ENCODE peak calls at places on chromosomes 7 and 10, in five cellular contexts. One of them, this sample, is unnamed.

GRCh38 chr10:30453764-30454527 is 20.0 kb downstream of the MAP3K8 start:
- DNase-seq in brain microvascular endothelial cell: no peak
- DNase-seq in heart left ventricle: no peak
- DNase-seq in BJ: no peak
- DNase-seq in GM12878: no peak
- DNase-seq in this sample: no peak

GRCh38 chr10:83725567-83725966 is 413.7 kb upstream of the GHITM start:
- DNase-seq in BJ: no peak
- DNase-seq in GM12878: no peak
- DNase-seq in heart left ventricle: no peak
- DNase-seq in brain microvascular endothelial cell: no peak
- DNase-seq in this sample: no peak

GRCh38 chr10:32445036-32445435 is 904 bp upstream of the CCDC7 start:
- DNase-seq in heart left ventricle: no peak
- DNase-seq in brain microvascular endothelial cell: no peak
- DNase-seq in BJ: no peak
- DNase-seq in GM12878: no peak
- DNase-seq in this sample: no peak

GRCh38 chr10:71435571-71436267 is 39.0 kb downstream of the CDH23 start:
- DNase-seq in BJ: no peak
- DNase-seq in GM12878: no peak
- DNase-seq in brain microvascular endothelial cell: no peak
- DNase-seq in heart left ventricle: peak
- DNase-seq in this sample: no peak

GRCh38 chr10:18134921-18135320 is 5.3 kb upstream of the CACNB2 start:
- DNase-seq in GM12878: no peak
- DNase-seq in brain microvascular endothelial cell: no peak
- DNase-seq in BJ: no peak
- DNase-seq in heart left ventricle: no peak
- DNase-seq in this sample: no peak

GRCh38 chr10:124220971-124221355 is 127.6 kb upstream of the CHST15 start:
- DNase-seq in brain microvascular endothelial cell: no peak
- DNase-seq in heart left ventricle: no peak
- DNase-seq in GM12878: no peak
- DNase-seq in BJ: no peak
- DNase-seq in this sample: no peak

GRCh38 chr7:128176696-128177095 is 64.4 kb upstream of the LEP start:
- DNase-seq in brain microvascular endothelial cell: peak
- DNase-seq in heart left ventricle: no peak
- DNase-seq in BJ: no peak
- DNase-seq in GM12878: no peak
- DNase-seq in this sample: no peak

GRCh38 chr7:102321351-102322201 is 34.7 kb downstream of the SPDYE6 start:
- DNase-seq in BJ: no peak
- DNase-seq in heart left ventricle: no peak
- DNase-seq in brain microvascular endothelial cell: no peak
- DNase-seq in GM12878: no peak
- DNase-seq in this sample: no peak

GRCh38 chr7:51260516-51260915 is 56.1 kb downstream of the COBL start:
- DNase-seq in BJ: no peak
- DNase-seq in heart left ventricle: no peak
- DNase-seq in brain microvascular endothelial cell: no peak
- DNase-seq in GM12878: no peak
- DNase-seq in this sample: no peak

DNA sequence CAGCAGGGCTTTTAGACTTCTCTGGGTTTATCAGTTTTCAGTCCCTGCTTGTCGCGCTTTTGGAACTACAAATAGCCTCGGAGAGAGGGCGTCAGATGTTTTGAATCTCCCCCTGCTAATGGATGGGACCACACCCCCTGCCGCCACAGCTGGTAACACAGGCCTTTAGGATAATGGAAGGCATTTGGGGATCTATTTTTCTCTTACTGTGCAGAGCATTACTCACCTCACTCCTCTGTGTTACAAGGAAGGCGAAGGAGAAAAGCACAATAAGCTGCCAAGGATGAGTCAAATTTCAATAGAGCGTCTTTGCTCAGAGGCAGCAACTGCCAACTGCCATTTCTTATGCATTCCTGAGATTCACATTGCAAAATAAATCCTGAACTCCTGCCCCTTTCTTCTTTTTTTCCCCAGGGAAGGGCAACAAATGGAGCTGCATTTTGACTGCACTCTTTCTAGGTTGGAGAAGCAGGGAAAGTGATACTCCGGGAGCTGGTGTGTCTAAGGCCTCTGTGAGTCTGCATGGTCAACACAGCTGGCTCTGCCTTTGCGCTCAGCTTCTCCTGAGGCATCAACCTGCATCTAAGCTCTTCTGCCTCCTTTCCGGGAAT is 31.5 kb upstream of the SMNDC1 start:
- DNase-seq in BJ: peak
- DNase-seq in GM12878: no peak
- DNase-seq in brain microvascular endothelial cell: peak
- DNase-seq in heart left ventricle: no peak
- DNase-seq in this sample: peak
- TF ChIP-seq CTCF in BJ: peak
- TF ChIP-seq CTCF in GM12878: no peak
- TF ChIP-seq CTCF in brain microvascular endothelial cell: peak
- TF ChIP-seq CTCF in heart left ventricle: no peak
- TF ChIP-seq CTCF in this sample: peak

DNA sequence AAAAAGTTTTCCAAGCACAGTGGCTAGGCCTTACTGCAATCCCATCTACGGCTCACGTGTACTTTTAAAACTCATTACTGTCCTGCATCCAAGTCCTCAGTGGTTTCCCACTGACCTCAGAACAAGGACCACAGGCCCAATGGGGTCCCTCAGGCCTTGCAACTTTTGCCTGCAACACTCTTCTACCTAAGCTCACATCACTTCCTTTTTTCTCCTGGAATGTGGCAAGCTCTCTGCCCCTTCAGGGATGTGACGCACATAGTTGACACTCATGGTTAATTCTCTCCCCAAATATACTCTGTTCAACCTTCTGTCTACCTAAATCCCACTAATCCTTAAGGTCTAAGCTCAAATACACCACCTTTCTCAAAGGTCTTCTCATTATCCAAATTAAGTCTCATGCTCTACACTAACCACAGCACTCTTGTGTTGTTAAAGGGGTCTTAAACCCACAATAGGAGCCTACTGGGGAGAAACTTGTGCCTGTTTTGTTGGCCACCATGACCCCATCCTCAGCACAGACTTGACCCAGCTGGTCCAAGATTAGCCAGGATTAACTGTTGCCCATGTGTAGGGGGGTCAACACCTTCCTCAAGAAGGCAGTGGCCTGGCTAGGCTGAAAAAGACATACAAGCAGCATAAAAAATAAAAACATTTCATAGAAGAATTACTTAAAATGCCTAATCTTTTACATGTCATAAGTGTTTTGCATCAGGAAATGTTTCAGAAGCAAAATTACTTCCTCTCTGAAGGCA is 15.2 kb downstream of the HNRNPF start:
- DNase-seq in BJ: no peak
- DNase-seq in GM12878: no peak
- DNase-seq in brain microvascular endothelial cell: no peak
- DNase-seq in heart left ventricle: no peak
- DNase-seq in this sample: no peak
- H3K4me3 ChIP-seq in BJ: no peak
- H3K4me3 ChIP-seq in GM12878: peak
- H3K4me3 ChIP-seq in brain microvascular endothelial cell: no peak
- H3K4me3 ChIP-seq in heart left ventricle: no peak
- H3K4me3 ChIP-seq in this sample: no peak

DNA sequence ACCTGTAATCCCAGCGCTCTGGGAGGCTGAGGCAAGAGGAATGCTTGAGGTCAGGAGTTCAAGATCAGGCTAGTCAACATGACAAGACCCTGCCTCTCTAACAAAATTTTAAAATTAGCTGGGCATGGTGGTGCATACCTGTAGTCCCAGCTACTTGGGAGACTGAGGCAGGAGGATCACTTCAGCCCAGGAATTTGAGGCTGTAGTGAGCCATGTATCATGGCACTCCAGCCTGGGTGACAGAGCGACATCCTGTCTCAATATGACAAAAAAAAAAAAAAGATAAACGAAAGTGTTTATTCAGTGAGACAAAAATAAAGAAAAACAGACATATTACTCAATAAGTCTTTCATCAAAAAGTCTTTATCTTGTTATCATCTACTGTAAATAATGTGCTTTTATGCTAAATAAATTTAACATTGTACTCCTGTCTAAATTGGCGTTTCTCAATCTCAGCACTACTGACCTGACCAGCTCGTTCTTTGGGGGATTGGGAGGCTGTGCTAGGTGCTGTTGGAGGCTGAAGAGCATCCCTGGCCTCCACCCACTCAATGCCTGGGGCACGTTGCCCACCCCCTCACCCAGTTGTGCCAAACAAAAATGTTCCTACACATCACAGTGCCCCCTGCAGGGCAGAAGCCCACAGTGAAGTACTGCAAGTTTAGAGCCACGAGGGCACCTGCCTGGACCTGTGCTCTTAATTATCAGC is 57.7 kb downstream of the NCAPG2 start:
- DNase-seq in BJ: no peak
- DNase-seq in brain microvascular endothelial cell: no peak
- DNase-seq in GM12878: no peak
- DNase-seq in heart left ventricle: no peak
- DNase-seq in this sample: no peak
- TF ChIP-seq CTCF in BJ: peak
- TF ChIP-seq CTCF in brain microvascular endothelial cell: peak
- TF ChIP-seq CTCF in GM12878: peak
- TF ChIP-seq CTCF in heart left ventricle: no peak
- TF ChIP-seq CTCF in this sample: peak

GRCh38 chr10:98482096-98482495 is 35.4 kb upstream of the HPS1 start:
- DNase-seq in BJ: no peak
- DNase-seq in brain microvascular endothelial cell: no peak
- DNase-seq in heart left ventricle: no peak
- DNase-seq in GM12878: no peak
- DNase-seq in this sample: no peak
- H3K4me3 ChIP-seq in BJ: no peak
- H3K4me3 ChIP-seq in brain microvascular endothelial cell: no peak
- H3K4me3 ChIP-seq in heart left ventricle: no peak
- H3K4me3 ChIP-seq in GM12878: no peak
- H3K4me3 ChIP-seq in this sample: no peak

DNA sequence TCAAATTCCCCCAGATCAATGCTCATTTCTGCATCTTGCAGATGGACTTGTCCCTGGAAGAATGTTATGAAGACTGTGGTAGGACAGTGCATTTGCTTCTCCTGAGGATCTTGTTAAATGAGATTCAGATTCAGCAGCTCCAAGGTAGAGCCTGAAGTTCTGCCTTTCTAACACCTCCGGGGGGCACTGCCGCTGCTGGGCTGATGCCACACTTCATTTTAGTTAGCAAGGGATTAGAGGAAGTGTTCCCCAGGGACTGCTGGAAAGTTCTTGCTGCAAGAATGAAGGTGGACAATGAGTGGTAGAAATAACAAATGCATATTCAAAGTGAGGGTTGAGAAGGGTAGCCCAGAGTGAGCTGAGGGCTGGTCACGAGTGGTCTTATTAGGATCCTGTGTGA is 434.3 kb upstream of the AKR1E2 start:
- DNase-seq in heart left ventricle: no peak
- DNase-seq in BJ: no peak
- DNase-seq in GM12878: no peak
- DNase-seq in brain microvascular endothelial cell: no peak
- DNase-seq in this sample: no peak
- TF ChIP-seq CTCF in heart left ventricle: no peak
- TF ChIP-seq CTCF in BJ: no peak
- TF ChIP-seq CTCF in GM12878: no peak
- TF ChIP-seq CTCF in brain microvascular endothelial cell: peak
- TF ChIP-seq CTCF in this sample: no peak

GRCh38 chr7:78063758-78064157 is 265.2 kb downstream of the PHTF2 start:
- DNase-seq in brain microvascular endothelial cell: no peak
- DNase-seq in heart left ventricle: no peak
- DNase-seq in GM12878: no peak
- DNase-seq in BJ: no peak
- DNase-seq in this sample: no peak
- H3K4me3 ChIP-seq in brain microvascular endothelial cell: no peak
- H3K4me3 ChIP-seq in heart left ventricle: no peak
- H3K4me3 ChIP-seq in GM12878: no peak
- H3K4me3 ChIP-seq in BJ: no peak
- H3K4me3 ChIP-seq in this sample: no peak

This sample was measured in foreskin fibroblast.